ENCODE peak calls at places on chromosomes 13 and 19, in ten cellular contexts. One of them, this sample, is unnamed.

GRCh38 chr13:73138276-73138950 is 79.6 kb downstream of the KLF5 start:
- DNase-seq in SW 1271: no peak
- DNase-seq in posterior cingulate gyrus: no peak
- DNase-seq in HT-29: peak
- DNase-seq in activated CD4-positive, alpha-beta T cell treated with anti-CD3 and anti-CD28 coated beads for 24 hours: no peak
- DNase-seq in AG04450: peak
- DNase-seq in dermis microvascular lymphatic vessel endothelial cell: no peak
- DNase-seq in right atrium auricular region: no peak
- DNase-seq in amygdala: no peak
- DNase-seq in NCI-H1092 treated with DMSO at 0.1 percent for 48 hours: peak
- DNase-seq in this sample: peak

GRCh38 chr13:44732503-44733098 is 156.5 kb upstream of the TSC22D1 start:
- DNase-seq in SW 1271: no peak
- DNase-seq in right atrium auricular region: no peak
- DNase-seq in posterior cingulate gyrus: no peak
- DNase-seq in dermis microvascular lymphatic vessel endothelial cell: no peak
- DNase-seq in AG04450: no peak
- DNase-seq in HT-29: no peak
- DNase-seq in NCI-H1092 treated with DMSO at 0.1 percent for 48 hours: no peak
- DNase-seq in activated CD4-positive, alpha-beta T cell treated with anti-CD3 and anti-CD28 coated beads for 24 hours: no peak
- DNase-seq in amygdala: no peak
- DNase-seq in this sample: peak

GRCh38 chr19:39951686-39952085 is 17.3 kb upstream of the FCGBP start:
- DNase-seq in SW 1271: no peak
- DNase-seq in NCI-H1092 treated with DMSO at 0.1 percent for 48 hours: no peak
- DNase-seq in activated CD4-positive, alpha-beta T cell treated with anti-CD3 and anti-CD28 coated beads for 24 hours: no peak
- DNase-seq in dermis microvascular lymphatic vessel endothelial cell: no peak
- DNase-seq in amygdala: no peak
- DNase-seq in posterior cingulate gyrus: no peak
- DNase-seq in right atrium auricular region: no peak
- DNase-seq in AG04450: no peak
- DNase-seq in HT-29: no peak
- DNase-seq in this sample: no peak

GRCh38 chr19:41753159-41753558 is 2.2 kb upstream of the CEACAM6 start:
- DNase-seq in NCI-H1092 treated with DMSO at 0.1 percent for 48 hours: no peak
- DNase-seq in posterior cingulate gyrus: peak
- DNase-seq in amygdala: peak
- DNase-seq in right atrium auricular region: no peak
- DNase-seq in activated CD4-positive, alpha-beta T cell treated with anti-CD3 and anti-CD28 coated beads for 24 hours: peak
- DNase-seq in HT-29: peak
- DNase-seq in AG04450: no peak
- DNase-seq in dermis microvascular lymphatic vessel endothelial cell: no peak
- DNase-seq in SW 1271: peak
- DNase-seq in this sample: peak

GRCh38 chr13:33611016-33611805 is 206.7 kb upstream of the RFC3 start:
- DNase-seq in activated CD4-positive, alpha-beta T cell treated with anti-CD3 and anti-CD28 coated beads for 24 hours: no peak
- DNase-seq in posterior cingulate gyrus: peak
- DNase-seq in amygdala: peak
- DNase-seq in SW 1271: no peak
- DNase-seq in NCI-H1092 treated with DMSO at 0.1 percent for 48 hours: peak
- DNase-seq in dermis microvascular lymphatic vessel endothelial cell: peak
- DNase-seq in AG04450: peak
- DNase-seq in HT-29: no peak
- DNase-seq in right atrium auricular region: peak
- DNase-seq in this sample: no peak

GRCh38 chr13:66673401-66673800 is 556.7 kb downstream of the PCDH9 start:
- DNase-seq in amygdala: no peak
- DNase-seq in SW 1271: no peak
- DNase-seq in AG04450: peak
- DNase-seq in right atrium auricular region: no peak
- DNase-seq in NCI-H1092 treated with DMSO at 0.1 percent for 48 hours: no peak
- DNase-seq in posterior cingulate gyrus: no peak
- DNase-seq in HT-29: no peak
- DNase-seq in dermis microvascular lymphatic vessel endothelial cell: no peak
- DNase-seq in activated CD4-positive, alpha-beta T cell treated with anti-CD3 and anti-CD28 coated beads for 24 hours: no peak
- DNase-seq in this sample: no peak

GRCh38 chr19:42254850-42255765 is at the start of gene ERF:
- DNase-seq in SW 1271: peak
- DNase-seq in AG04450: peak
- DNase-seq in activated CD4-positive, alpha-beta T cell treated with anti-CD3 and anti-CD28 coated beads for 24 hours: peak
- DNase-seq in posterior cingulate gyrus: peak
- DNase-seq in right atrium auricular region: peak
- DNase-seq in dermis microvascular lymphatic vessel endothelial cell: peak
- DNase-seq in NCI-H1092 treated with DMSO at 0.1 percent for 48 hours: peak
- DNase-seq in HT-29: peak
- DNase-seq in amygdala: peak
- DNase-seq in this sample: peak

GRCh38 chr13:44249439-44249838 is 124.2 kb upstream of the SERP2 start:
- DNase-seq in HT-29: peak
- DNase-seq in posterior cingulate gyrus: no peak
- DNase-seq in dermis microvascular lymphatic vessel endothelial cell: no peak
- DNase-seq in AG04450: peak
- DNase-seq in amygdala: no peak
- DNase-seq in SW 1271: no peak
- DNase-seq in NCI-H1092 treated with DMSO at 0.1 percent for 48 hours: peak
- DNase-seq in activated CD4-positive, alpha-beta T cell treated with anti-CD3 and anti-CD28 coated beads for 24 hours: no peak
- DNase-seq in right atrium auricular region: no peak
- DNase-seq in this sample: peak

GRCh38 chr13:49329831-49330545 is 82.3 kb downstream of the CDADC1 start:
- DNase-seq in SW 1271: no peak
- DNase-seq in dermis microvascular lymphatic vessel endothelial cell: no peak
- DNase-seq in NCI-H1092 treated with DMSO at 0.1 percent for 48 hours: no peak
- DNase-seq in amygdala: no peak
- DNase-seq in HT-29: no peak
- DNase-seq in AG04450: no peak
- DNase-seq in posterior cingulate gyrus: no peak
- DNase-seq in right atrium auricular region: no peak
- DNase-seq in activated CD4-positive, alpha-beta T cell treated with anti-CD3 and anti-CD28 coated beads for 24 hours: no peak
- DNase-seq in this sample: peak

GRCh38 chr19:20238025-20238623 is 71.1 kb downstream of the ZNF486 start:
- DNase-seq in NCI-H1092 treated with DMSO at 0.1 percent for 48 hours: peak
- DNase-seq in dermis microvascular lymphatic vessel endothelial cell: peak
- DNase-seq in right atrium auricular region: peak
- DNase-seq in activated CD4-positive, alpha-beta T cell treated with anti-CD3 and anti-CD28 coated beads for 24 hours: peak
- DNase-seq in AG04450: peak
- DNase-seq in amygdala: peak
- DNase-seq in HT-29: no peak
- DNase-seq in SW 1271: peak
- DNase-seq in posterior cingulate gyrus: peak
- DNase-seq in this sample: peak

GRCh38 chr13:113654591-113655357 is 3.2 kb downstream of the ATP4B start:
- DNase-seq in HT-29: no peak
- DNase-seq in right atrium auricular region: no peak
- DNase-seq in NCI-H1092 treated with DMSO at 0.1 percent for 48 hours: no peak
- DNase-seq in amygdala: no peak
- DNase-seq in SW 1271: no peak
- DNase-seq in dermis microvascular lymphatic vessel endothelial cell: no peak
- DNase-seq in activated CD4-positive, alpha-beta T cell treated with anti-CD3 and anti-CD28 coated beads for 24 hours: no peak
- DNase-seq in posterior cingulate gyrus: peak
- DNase-seq in AG04450: no peak
- DNase-seq in this sample: no peak

GRCh38 chr19:38478273-38478971 is 44.9 kb downstream of the RYR1 start:
- DNase-seq in AG04450: no peak
- DNase-seq in SW 1271: peak
- DNase-seq in activated CD4-positive, alpha-beta T cell treated with anti-CD3 and anti-CD28 coated beads for 24 hours: no peak
- DNase-seq in right atrium auricular region: no peak
- DNase-seq in HT-29: peak
- DNase-seq in dermis microvascular lymphatic vessel endothelial cell: no peak
- DNase-seq in NCI-H1092 treated with DMSO at 0.1 percent for 48 hours: no peak
- DNase-seq in amygdala: no peak
- DNase-seq in posterior cingulate gyrus: no peak
- DNase-seq in this sample: peak

GRCh38 chr19:44720945-44721344 is 22.0 kb downstream of the CEACAM16 start:
- DNase-seq in NCI-H1092 treated with DMSO at 0.1 percent for 48 hours: no peak
- DNase-seq in HT-29: no peak
- DNase-seq in right atrium auricular region: no peak
- DNase-seq in activated CD4-positive, alpha-beta T cell treated with anti-CD3 and anti-CD28 coated beads for 24 hours: no peak
- DNase-seq in AG04450: no peak
- DNase-seq in posterior cingulate gyrus: no peak
- DNase-seq in SW 1271: no peak
- DNase-seq in dermis microvascular lymphatic vessel endothelial cell: no peak
- DNase-seq in amygdala: no peak
- DNase-seq in this sample: no peak

GRCh38 chr13:90395348-90395747 is 952.1 kb upstream of the MIR17HG start:
- DNase-seq in activated CD4-positive, alpha-beta T cell treated with anti-CD3 and anti-CD28 coated beads for 24 hours: no peak
- DNase-seq in NCI-H1092 treated with DMSO at 0.1 percent for 48 hours: no peak
- DNase-seq in HT-29: no peak
- DNase-seq in amygdala: no peak
- DNase-seq in SW 1271: no peak
- DNase-seq in right atrium auricular region: no peak
- DNase-seq in posterior cingulate gyrus: no peak
- DNase-seq in AG04450: no peak
- DNase-seq in dermis microvascular lymphatic vessel endothelial cell: no peak
- DNase-seq in this sample: no peak

GRCh38 chr19:54704928-54705327 is 19.3 kb upstream of the KIR3DL3 start:
- DNase-seq in amygdala: no peak
- DNase-seq in HT-29: no peak
- DNase-seq in right atrium auricular region: no peak
- DNase-seq in AG04450: no peak
- DNase-seq in activated CD4-positive, alpha-beta T cell treated with anti-CD3 and anti-CD28 coated beads for 24 hours: no peak
- DNase-seq in dermis microvascular lymphatic vessel endothelial cell: no peak
- DNase-seq in NCI-H1092 treated with DMSO at 0.1 percent for 48 hours: no peak
- DNase-seq in SW 1271: no peak
- DNase-seq in posterior cingulate gyrus: no peak
- DNase-seq in this sample: no peak

GRCh38 chr13:109872864-109873263 is 86.5 kb upstream of the IRS2 start:
- DNase-seq in SW 1271: no peak
- DNase-seq in amygdala: no peak
- DNase-seq in right atrium auricular region: no peak
- DNase-seq in posterior cingulate gyrus: no peak
- DNase-seq in AG04450: no peak
- DNase-seq in HT-29: no peak
- DNase-seq in activated CD4-positive, alpha-beta T cell treated with anti-CD3 and anti-CD28 coated beads for 24 hours: no peak
- DNase-seq in dermis microvascular lymphatic vessel endothelial cell: no peak
- DNase-seq in NCI-H1092 treated with DMSO at 0.1 percent for 48 hours: no peak
- DNase-seq in this sample: no peak

GRCh38 chr13:62293081-62293480 is 877.4 kb upstream of the PCDH20 start:
- DNase-seq in SW 1271: no peak
- DNase-seq in amygdala: no peak
- DNase-seq in AG04450: no peak
- DNase-seq in dermis microvascular lymphatic vessel endothelial cell: no peak
- DNase-seq in posterior cingulate gyrus: no peak
- DNase-seq in right atrium auricular region: no peak
- DNase-seq in activated CD4-positive, alpha-beta T cell treated with anti-CD3 and anti-CD28 coated beads for 24 hours: no peak
- DNase-seq in NCI-H1092 treated with DMSO at 0.1 percent for 48 hours: no peak
- DNase-seq in HT-29: no peak
- DNase-seq in this sample: no peak

GRCh38 chr19:3785464-3785937 is 680 bp downstream of the MATK start:
- DNase-seq in NCI-H1092 treated with DMSO at 0.1 percent for 48 hours: no peak
- DNase-seq in SW 1271: no peak
- DNase-seq in right atrium auricular region: no peak
- DNase-seq in HT-29: no peak
- DNase-seq in dermis microvascular lymphatic vessel endothelial cell: no peak
- DNase-seq in amygdala: peak
- DNase-seq in activated CD4-positive, alpha-beta T cell treated with anti-CD3 and anti-CD28 coated beads for 24 hours: no peak
- DNase-seq in AG04450: no peak
- DNase-seq in posterior cingulate gyrus: peak
- DNase-seq in this sample: no peak

This sample was measured in mesendoderm.